ENCODE peak calls at places on chromosome 15, in eight cellular contexts. One of them, this sample, is unnamed.

GRCh38 chr15:67927501-67928156 is 87.8 kb upstream of the RNU6-1 start:
- DNase-seq in AG04449: peak; percentile 89
- DNase-seq in AG04450: peak; percentile 92
- DNase-seq in NAMALWA: no peak
- DNase-seq in neuronal stem cell: no peak
- DNase-seq in HTR-8/SVneo: peak; percentile 78
- DNase-seq in SHP77: no peak
- DNase-seq in fibroblast of the conjunctiva: peak; percentile 79
- DNase-seq in this sample: peak; percentile 50

GRCh38 chr15:39896837-39897236 is 23.2 kb downstream of the GPR176 start:
- DNase-seq in AG04449: peak; percentile 69
- DNase-seq in AG04450: no peak
- DNase-seq in NAMALWA: no peak
- DNase-seq in neuronal stem cell: no peak
- DNase-seq in HTR-8/SVneo: no peak
- DNase-seq in SHP77: no peak
- DNase-seq in fibroblast of the conjunctiva: no peak
- DNase-seq in this sample: peak; percentile 75

GRCh38 chr15:95291878-95292472 is 1038.5 kb upstream of the NR2F2 start:
- DNase-seq in AG04449: no peak
- DNase-seq in AG04450: no peak
- DNase-seq in NAMALWA: peak; percentile 57
- DNase-seq in neuronal stem cell: peak; percentile 38
- DNase-seq in HTR-8/SVneo: peak; percentile 26
- DNase-seq in SHP77: peak; percentile 34
- DNase-seq in fibroblast of the conjunctiva: no peak
- DNase-seq in this sample: no peak

GRCh38 chr15:65611888-65612615 is 1.1 kb upstream of the INTS14 start:
- DNase-seq in AG04449: no peak
- DNase-seq in AG04450: no peak
- DNase-seq in NAMALWA: peak; percentile 21
- DNase-seq in neuronal stem cell: peak; percentile 9
- DNase-seq in HTR-8/SVneo: no peak
- DNase-seq in SHP77: peak; percentile 48
- DNase-seq in fibroblast of the conjunctiva: no peak
- DNase-seq in this sample: no peak

GRCh38 chr15:37793851-37794250 is 140.6 kb upstream of the TMCO5A start:
- DNase-seq in AG04449: no peak
- DNase-seq in AG04450: no peak
- DNase-seq in NAMALWA: peak; percentile 15
- DNase-seq in neuronal stem cell: no peak
- DNase-seq in HTR-8/SVneo: peak; percentile 2
- DNase-seq in SHP77: no peak
- DNase-seq in fibroblast of the conjunctiva: no peak
- DNase-seq in this sample: no peak

GRCh38 chr15:85837011-85837433 is 42.3 kb upstream of the KLHL25 start:
- DNase-seq in AG04449: no peak
- DNase-seq in AG04450: no peak
- DNase-seq in NAMALWA: no peak
- DNase-seq in neuronal stem cell: no peak
- DNase-seq in HTR-8/SVneo: no peak
- DNase-seq in SHP77: peak; percentile 38
- DNase-seq in fibroblast of the conjunctiva: no peak
- DNase-seq in this sample: no peak

GRCh38 chr15:40345867-40346578 is 4.8 kb upstream of the PHGR1 start:
- DNase-seq in AG04449: no peak
- DNase-seq in AG04450: no peak
- DNase-seq in NAMALWA: no peak
- DNase-seq in neuronal stem cell: no peak
- DNase-seq in HTR-8/SVneo: no peak
- DNase-seq in SHP77: no peak
- DNase-seq in fibroblast of the conjunctiva: no peak
- DNase-seq in this sample: no peak

GRCh38 chr15:67785431-67785830 is 39.9 kb upstream of the SKOR1 start:
- DNase-seq in AG04449: no peak
- DNase-seq in AG04450: no peak
- DNase-seq in NAMALWA: peak; percentile 75
- DNase-seq in neuronal stem cell: no peak
- DNase-seq in HTR-8/SVneo: no peak
- DNase-seq in SHP77: peak; percentile 46
- DNase-seq in fibroblast of the conjunctiva: no peak
- DNase-seq in this sample: no peak

GRCh38 chr15:44545934-44546802 is 9.2 kb downstream of the EIF3J start:
- DNase-seq in AG04449: no peak
- DNase-seq in AG04450: no peak
- DNase-seq in NAMALWA: peak; percentile 63
- DNase-seq in neuronal stem cell: no peak
- DNase-seq in HTR-8/SVneo: peak; percentile 31
- DNase-seq in SHP77: no peak
- DNase-seq in fibroblast of the conjunctiva: no peak
- DNase-seq in this sample: no peak